ENCODE peak calls at places on chromosomes 12 and 14, in nine cellular contexts. M is lower leg skin, L is progenitor cell of endocrine pancreas, B is left ventricle myocardium inferior, F is MCF 10A, J is PC-3, O is AG10803, K is bronchial epithelial cell, I is IMR-90. S is an unnamed sample.

GRCh38 chr14:60317609-60318008 is 68.6 kb downstream of the PPM1A start:
- DNase-seq in J (no peak), K (peak; percentile 4), M (no peak), L (no peak), I (no peak), B (no peak), F (no peak), O (no peak), S (no peak)

GRCh38 chr12:98644433-98644711 is 216 bp downstream of the IKBIP start:
- DNase-seq in I (no peak), J (no peak), M (no peak), O (no peak), F (no peak), B (no peak), K (peak; percentile 55), L (peak; percentile 52), S (peak; percentile 67)

GRCh38 chr12:78888583-78888982 is 24.0 kb downstream of the SYT1 start:
- DNase-seq in I (no peak), F (peak; percentile 59), L (no peak), M (no peak), K (peak; percentile 27), O (no peak), J (no peak), B (no peak), S (no peak)

GRCh38 chr12:89476889-89477288 is 47.7 kb downstream of the GALNT4 start:
- DNase-seq in L (no peak), M (no peak), O (no peak), J (no peak), F (no peak), K (no peak), I (no peak), B (no peak), S (no peak)

GRCh38 chr12:73361867-73362230 is 1089.7 kb downstream of the TRHDE start:
- DNase-seq in I (no peak), B (no peak), L (no peak), O (no peak), M (no peak), F (no peak), J (no peak), K (no peak), S (no peak)

GRCh38 chr12:72277415-72277814 is 5.2 kb downstream of the TRHDE start:
- DNase-seq in K (peak; percentile 16), B (no peak), L (no peak), O (peak; percentile 34), F (peak; percentile 15), M (no peak), J (peak; percentile 78), I (peak; percentile 81), S (no peak)

GRCh38 chr12:92055877-92056276 is 89.8 kb downstream of the BTG1 start:
- DNase-seq in M (no peak), I (no peak), K (peak; percentile 95), J (peak; percentile 84), O (no peak), L (no peak), B (no peak), F (peak; percentile 69), S (no peak)

GRCh38 chr14:89146291-89146690 is 270.7 kb downstream of the FOXN3 start:
- DNase-seq in L (no peak), K (no peak), B (no peak), I (peak; percentile 32), M (no peak), J (no peak), O (peak; percentile 20), F (no peak), S (no peak)

GRCh38 chr12:40049268-40049667 is 56.6 kb downstream of the SLC2A13 start:
- DNase-seq in M (no peak), J (no peak), F (no peak), K (no peak), B (no peak), L (no peak), I (no peak), O (no peak), S (no peak)

GRCh38 chr14:36863271-36863670 is 201.6 kb downstream of the PAX9 start:
- DNase-seq in I (no peak), B (no peak), O (no peak), J (peak; percentile 33), K (no peak), F (no peak), M (no peak), L (no peak), S (no peak)

DNA sequence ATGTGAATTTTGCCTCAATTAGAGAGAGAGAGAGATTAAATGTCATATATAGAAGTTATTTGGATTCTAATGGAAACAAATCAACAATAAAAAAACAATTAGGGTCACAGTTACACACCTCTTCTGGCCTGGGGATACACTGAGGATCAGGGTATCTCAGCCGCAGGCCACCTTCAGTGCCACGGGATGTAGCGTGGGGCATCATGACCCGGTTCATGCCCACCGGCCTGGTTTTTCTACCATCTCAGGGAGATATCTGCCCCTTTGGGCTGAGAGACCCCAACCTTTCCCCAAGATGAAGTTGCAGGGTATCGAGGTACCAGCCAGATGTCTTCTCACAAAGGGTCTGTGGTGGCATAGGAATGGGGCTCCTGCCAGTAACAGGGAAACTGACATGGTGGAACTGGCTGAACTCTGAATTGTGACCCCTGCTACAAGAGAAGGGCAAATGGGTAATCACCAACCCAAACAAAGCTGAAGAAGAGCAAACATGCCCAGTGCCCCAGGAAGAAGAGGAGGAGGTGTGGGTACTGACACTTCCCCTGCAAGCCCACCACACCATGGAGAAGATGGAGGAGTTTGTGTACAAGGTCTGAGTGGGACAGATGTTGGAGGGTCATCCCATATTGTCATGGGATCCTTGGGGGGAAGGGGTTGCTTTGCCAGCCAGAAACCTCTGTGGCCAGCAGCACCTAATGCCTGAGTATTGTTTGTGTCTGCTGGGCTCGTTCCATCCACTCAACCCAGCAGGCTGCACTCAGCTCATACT is 19.5 kb downstream of the SERPINA3 start:
- DNase-seq in O (no peak), I (no peak), F (no peak), M (peak; percentile 42), K (no peak), L (no peak), B (no peak), J (no peak), S (no peak)
- TF ChIP-seq CTCF in O (no peak), I (no peak), F (no peak), M (no peak), K (no peak), L (no peak), B (no peak), J (no peak), S (no peak)

GRCh38 chr12:109434556-109434955 is 42.5 kb downstream of the KCTD10 start:
- DNase-seq in M (no peak), I (no peak), J (no peak), O (no peak), L (no peak), B (no peak), F (no peak), K (no peak), S (no peak)

GRCh38 chr12:109432842-109433304 is 44.2 kb downstream of the KCTD10 start:
- DNase-seq in B (peak; percentile 84), J (peak; percentile 91), K (peak; percentile 78), M (peak; percentile 97), I (peak; percentile 78), O (peak; percentile 80), F (peak; percentile 85), L (peak; percentile 80), S (peak; percentile 92)

GRCh38 chr12:109432431-109432830 is 44.7 kb downstream of the KCTD10 start:
- DNase-seq in K (peak; percentile 87), L (no peak), J (peak; percentile 23), M (no peak), F (peak; percentile 27), O (no peak), I (no peak), B (no peak), S (no peak)

GRCh38 chr12:109435428-109436180 is 41.5 kb downstream of the KCTD10 start:
- DNase-seq in B (no peak), J (no peak), L (no peak), F (no peak), O (no peak), M (no peak), K (peak; percentile 48), I (no peak), S (no peak)

DNA sequence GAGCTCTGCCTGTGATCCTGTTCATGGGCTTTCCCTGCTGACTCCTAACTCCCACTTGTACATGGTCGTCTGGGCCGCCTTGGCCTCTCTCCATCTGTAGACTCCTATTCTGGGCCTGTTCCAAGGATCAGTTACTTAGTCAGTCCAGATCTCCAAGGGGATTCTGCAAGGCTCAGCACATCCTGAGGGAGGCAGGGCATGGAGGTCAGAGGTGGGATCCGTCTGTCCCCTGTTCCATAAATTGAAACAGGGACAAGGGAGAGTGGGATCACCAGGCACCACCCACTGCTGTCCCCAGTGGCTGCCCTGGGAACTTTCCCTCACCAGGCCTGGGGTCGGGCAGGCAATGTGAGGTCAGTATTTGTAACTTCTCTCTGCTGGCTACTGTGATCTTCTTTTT is 43.5 kb downstream of the KCTD10 start:
- DNase-seq in M (no peak), F (no peak), L (no peak), K (no peak), O (no peak), J (no peak), B (peak; percentile 28), I (no peak), S (peak; percentile 56)
- TF ChIP-seq CTCF in M (no peak), F (no peak), L (peak; percentile 49), K (peak; percentile 26), O (peak; percentile 40), J (peak; percentile 48), B (peak; percentile 48), I (no peak), S (peak; percentile 48)

DNA sequence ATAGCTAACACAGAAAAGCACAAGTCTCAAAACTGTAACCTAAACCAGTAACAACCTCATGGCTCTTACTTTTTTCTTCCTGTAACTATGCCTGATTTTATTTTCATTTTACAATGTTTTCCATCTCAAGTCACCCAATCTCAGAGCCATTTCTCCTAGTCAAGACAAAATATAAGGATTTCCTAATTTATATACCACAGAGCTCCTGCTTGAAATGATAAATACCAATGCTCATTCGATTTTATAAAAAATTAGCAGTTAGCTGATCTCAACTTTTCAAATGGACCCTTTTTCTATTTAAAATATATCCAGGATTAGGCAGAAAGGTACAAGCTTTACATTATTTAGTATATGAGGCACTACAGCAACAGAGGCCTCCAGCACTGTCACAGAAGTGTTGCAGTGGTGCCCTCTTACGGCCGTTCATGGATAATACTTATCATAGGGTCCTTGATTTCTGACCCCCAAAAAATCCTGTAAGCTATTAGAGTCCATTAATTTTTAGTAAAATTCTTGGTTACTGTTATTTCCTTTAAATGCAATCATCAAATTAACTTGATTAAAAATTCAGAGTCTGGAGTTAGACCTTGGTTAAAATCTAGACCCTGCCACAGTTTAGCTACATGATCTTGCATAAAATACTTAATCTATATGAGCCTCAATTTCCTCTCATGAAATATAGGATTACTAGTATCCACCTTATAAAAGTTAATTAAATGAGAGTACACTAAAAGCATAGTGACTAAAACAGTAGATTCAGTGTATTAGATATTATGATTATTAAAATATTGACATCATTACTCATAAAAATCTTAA is 68.3 kb downstream of the SEC23A start:
- DNase-seq in O (no peak), I (no peak), L (no peak), J (peak; percentile 10), B (no peak), M (no peak), F (no peak), K (peak; percentile 6), S (peak; percentile 38)
- TF ChIP-seq CTCF in O (peak; percentile 57), I (peak; percentile 16), L (peak; percentile 69), J (no peak), B (peak; percentile 43), M (no peak), F (no peak), K (peak; percentile 28), S (peak; percentile 47)

GRCh38 chr12:2797721-2798418 is 3.1 kb downstream of the FKBP4 start:
- DNase-seq in F (no peak), B (peak; percentile 48), O (no peak), M (no peak), L (no peak), J (no peak), I (no peak), K (no peak), S (no peak)
- TF ChIP-seq CTCF in F (peak; percentile 5), B (peak; percentile 24), O (no peak), M (no peak), L (no peak), J (no peak), I (peak; percentile 14), K (peak; percentile 5), S (no peak)

S was measured in glutamatergic neuron.